ENCODE peak calls at places on chromosomes 3 and 15, in nine cellular contexts. L is omental fat pad; P is body of pancreas; W is activated CD8-positive, alpha-beta T cell treated with anti-CD3 and anti-CD28 coated beads for 36 hours; J is right lobe of liver; C is heart left ventricle; M is mucosa of descending colon; X is upper lobe of left lung; H is activated B cell treated with CpG ODN at 0.5 μM for 24 hours. O is an unnamed sample.

GRCh38 chr15:28273468-28273867 is 48.5 kb downstream of the HERC2 start:
- ATAC-seq in L (no peak), P (no peak), W (no peak), M (no peak), H (no peak), J (no peak), C (no peak), X (no peak), O (no peak)

GRCh38 chr3:58071480-58071971 is 63.3 kb downstream of the FLNB start:
- ATAC-seq in J (peak; percentile 92), X (no peak), W (no peak), M (peak; percentile 49), H (no peak), C (no peak), P (peak; percentile 61), L (no peak), O (no peak)

GRCh38 chr3:23209747-23210495 is 6.8 kb downstream of the UBE2E2 start:
- ATAC-seq in C (no peak), L (no peak), X (no peak), P (no peak), M (no peak), J (no peak), H (peak; percentile 92), W (no peak), O (no peak)

GRCh38 chr3:183826448-183826847 is 1.1 kb upstream of the MAP6D1 start:
- ATAC-seq in W (no peak), C (peak; percentile 63), M (peak; percentile 53), J (peak; percentile 87), P (no peak), H (no peak), X (no peak), L (no peak), O (no peak)

GRCh38 chr15:58755350-58755749 is 5.8 kb upstream of the ADAM10 start:
- ATAC-seq in M (no peak), X (no peak), C (no peak), H (no peak), P (no peak), L (no peak), J (no peak), W (no peak), O (no peak)

GRCh38 chr15:40871749-40872617 is 2.1 kb downstream of the RHOV start:
- ATAC-seq in W (peak; percentile 34), M (peak; percentile 79), C (no peak), X (peak; percentile 78), H (peak; percentile 16), J (peak; percentile 25), L (no peak), P (peak; percentile 91), O (no peak)

GRCh38 chr3:65604863-65605526 is 433.7 kb downstream of the MAGI1 start:
- ATAC-seq in X (no peak), J (no peak), C (no peak), L (peak; percentile 85), W (no peak), M (no peak), H (no peak), P (no peak), O (no peak)

GRCh38 chr3:115341208-115341607 is 194.1 kb upstream of the ZBTB20 start:
- ATAC-seq in P (no peak), H (no peak), L (no peak), X (no peak), J (peak; percentile 54), C (no peak), W (peak; percentile 70), M (no peak), O (no peak)

DNA sequence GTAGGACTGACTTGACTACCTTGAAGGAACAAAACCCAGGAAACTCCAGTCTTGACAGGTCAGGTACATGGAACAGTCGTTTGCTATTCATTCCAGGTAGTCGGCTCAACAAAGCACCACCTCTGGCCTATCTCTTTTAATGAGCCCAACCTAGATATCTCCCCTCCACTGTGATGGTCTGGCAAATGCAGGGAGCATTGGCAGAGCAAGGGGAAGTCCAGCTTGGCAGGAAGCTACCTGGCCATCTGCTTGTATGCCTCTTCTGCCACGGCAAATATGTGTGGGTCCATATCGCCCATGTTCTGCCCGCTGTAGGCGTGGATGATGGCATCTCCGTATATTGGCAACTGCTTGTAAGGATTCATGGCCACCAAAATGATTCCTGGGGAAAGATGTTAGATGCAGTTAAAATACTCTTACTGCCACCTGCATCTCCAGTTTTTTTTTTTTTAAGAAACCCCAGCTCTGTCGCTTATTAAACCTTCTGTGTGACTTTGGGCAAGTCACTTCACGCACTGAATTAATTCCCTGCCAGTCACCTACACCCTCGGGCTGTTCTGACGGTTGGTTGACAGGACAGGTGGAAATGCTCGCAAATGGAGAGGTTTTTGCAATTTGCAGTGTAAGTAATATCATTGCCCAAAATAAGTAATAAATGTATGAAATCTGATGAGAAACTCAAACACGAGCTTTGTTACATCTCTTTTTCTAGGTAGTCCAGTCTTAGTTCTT is 16.8 kb downstream of the MYO5C start:
- ATAC-seq in W (no peak), L (no peak), M (no peak), C (no peak), H (no peak), J (no peak), X (no peak), P (no peak), O (no peak)
- TF ChIP-seq CTCF in W (no peak), L (no peak), M (no peak), C (no peak), H (no peak), J (no peak), X (no peak), P (no peak), O (no peak)

DNA sequence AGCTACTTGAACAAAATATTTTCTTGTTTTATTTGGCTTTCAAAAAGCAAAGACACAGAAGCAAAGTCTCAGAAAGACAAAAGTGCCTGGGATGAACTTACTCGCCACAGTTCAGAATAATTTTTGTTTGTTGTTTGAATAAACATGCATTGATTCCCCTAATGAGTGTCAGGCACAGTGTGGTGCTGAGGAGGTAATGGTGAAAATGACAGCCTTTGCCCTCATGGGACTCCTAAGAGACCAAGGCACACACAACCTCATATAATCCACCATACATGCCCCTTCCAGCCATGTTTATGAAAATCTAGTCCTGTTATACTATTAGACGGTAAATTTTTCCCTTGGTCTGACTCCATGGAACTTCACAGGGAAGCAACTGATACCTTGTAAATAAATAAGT is 2.5 kb downstream of the GOLIM4 start:
- ATAC-seq in W (no peak), X (no peak), H (no peak), J (no peak), P (no peak), M (no peak), L (no peak), C (no peak), O (no peak)
- TF ChIP-seq CTCF in W (no peak), X (no peak), H (no peak), J (no peak), P (no peak), M (no peak), L (no peak), C (no peak), O (no peak)

DNA sequence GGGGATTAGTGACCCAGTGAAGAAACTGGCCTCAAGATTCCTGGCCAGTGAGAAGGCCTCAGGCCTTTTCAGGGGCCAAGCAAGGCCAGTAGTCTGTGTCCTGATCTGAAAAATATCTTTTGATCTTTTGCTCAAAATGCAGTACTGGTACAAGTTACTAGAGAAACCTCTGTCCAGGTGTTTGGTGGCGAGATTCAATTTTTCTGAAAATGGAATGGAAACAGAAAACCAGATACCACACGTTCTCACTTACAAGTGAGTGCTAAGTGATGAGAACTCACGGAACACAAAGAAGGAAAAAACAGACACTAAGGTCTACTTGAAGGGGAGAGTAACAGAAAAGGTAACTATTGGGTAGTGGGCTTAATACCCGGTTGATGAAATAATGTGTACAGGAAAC is 463.4 kb downstream of the ZIC1 start:
- ATAC-seq in J (no peak), M (no peak), X (no peak), H (no peak), W (no peak), P (no peak), C (no peak), L (no peak), O (no peak)
- TF ChIP-seq CTCF in J (no peak), M (no peak), X (no peak), H (no peak), W (no peak), P (no peak), C (no peak), L (no peak), O (no peak)

DNA sequence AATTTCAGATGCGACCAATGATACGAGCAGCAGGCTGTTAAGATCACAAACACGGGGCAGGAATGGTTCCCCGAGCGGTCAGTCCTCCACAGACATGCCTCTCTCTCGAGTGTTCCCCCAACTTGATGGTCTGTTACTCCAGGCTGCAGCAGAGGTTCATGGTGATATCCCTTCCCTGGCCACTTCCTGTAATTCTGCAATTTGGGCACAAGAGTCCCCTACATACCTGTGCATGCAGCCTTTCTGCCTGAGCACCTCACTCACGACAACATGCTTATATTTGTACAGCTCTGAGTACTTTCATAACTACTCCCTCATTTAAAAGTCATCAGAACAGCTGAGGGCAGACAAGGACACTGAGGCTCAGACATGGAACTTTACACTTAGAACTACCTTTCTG is 408.1 kb upstream of the NR2F2 start:
- ATAC-seq in L (no peak), H (no peak), X (no peak), W (no peak), J (peak; percentile 83), M (no peak), P (no peak), C (no peak), O (no peak)
- TF ChIP-seq CTCF in L (no peak), H (no peak), X (no peak), W (no peak), J (peak; percentile 19), M (no peak), P (no peak), C (no peak), O (no peak)

GRCh38 chr15:64836023-64836536 is 5.6 kb upstream of the PLEKHO2 start:
- ATAC-seq in P (peak; percentile 1), C (peak; percentile 6), H (no peak), W (peak; percentile 7), M (peak; percentile 23), J (peak; percentile 5), L (no peak), X (no peak), O (peak; percentile 31)
- TF ChIP-seq CTCF in P (no peak), C (peak; percentile 0), H (no peak), W (peak; percentile 55), M (no peak), J (no peak), L (no peak), X (no peak), O (no peak)

GRCh38 chr3:159766563-159767185 is 222.0 kb upstream of the IL12A start:
- ATAC-seq in P (no peak), M (no peak), C (no peak), W (no peak), L (no peak), J (no peak), H (no peak), X (no peak), O (no peak)
- TF ChIP-seq CTCF in P (no peak), M (peak; percentile 10), C (peak; percentile 53), W (no peak), L (no peak), J (peak; percentile 53), H (no peak), X (peak; percentile 32), O (peak; percentile 61)